ENCODE peak calls at places on chromosomes 7 and 10, in five cellular contexts. N is H1, B is GM12878, X is K562, L is HepG2. J is an unnamed sample.

GRCh38 chr10:89553064-89553734 is 17.8 kb upstream of the SLC16A12 start:
- DNase-seq in X (no peak), L (peak), B (no peak), N (no peak), J (peak)

GRCh38 chr10:7054915-7055314 is 355.9 kb downstream of the SFMBT2 start:
- DNase-seq in B (no peak), X (peak), N (no peak), L (no peak), J (peak)

GRCh38 chr10:75870039-75870645 is 438.7 kb downstream of the LRMDA start:
- DNase-seq in B (no peak), L (no peak), X (no peak), N (no peak), J (no peak)

GRCh38 chr10:8374334-8374733 is 319.8 kb downstream of the GATA3 start:
- DNase-seq in B (no peak), X (no peak), L (no peak), N (no peak), J (no peak)

GRCh38 chr7:80659120-80660055 is 20.9 kb downstream of the CD36 start:
- DNase-seq in X (peak), N (no peak), B (no peak), L (peak), J (peak)

GRCh38 chr10:102492983-102493382 is 9.5 kb downstream of the ACTR1A start:
- DNase-seq in B (no peak), N (no peak), L (no peak), X (no peak), J (no peak)

GRCh38 chr7:30252885-30253795 is 31.3 kb upstream of the ZNRF2 start:
- DNase-seq in B (no peak), L (no peak), X (peak), N (no peak), J (no peak)

GRCh38 chr7:148623586-148624282 is 33.2 kb downstream of the C7orf33 start:
- DNase-seq in L (no peak), N (no peak), B (no peak), X (no peak), J (no peak)

GRCh38 chr7:155377071-155377836 is 79.6 kb downstream of the INSIG1 start:
- DNase-seq in B (no peak), N (no peak), L (no peak), X (no peak), J (no peak)

GRCh38 chr7:28856656-28857055 is 101.5 kb downstream of the TRIL start:
- DNase-seq in L (no peak), B (no peak), N (no peak), X (no peak), J (no peak)

GRCh38 chr7:18952846-18953245 is 164.6 kb downstream of the TWIST1 start:
- DNase-seq in B (no peak), X (no peak), N (no peak), L (no peak), J (no peak)

GRCh38 chr10:132480356-132480755 is 57.2 kb upstream of the INPP5A start:
- DNase-seq in L (no peak), B (no peak), X (no peak), N (no peak), J (no peak)

GRCh38 chr7:17690030-17690429 is 250.3 kb downstream of the SNX13 start:
- DNase-seq in L (no peak), X (peak), N (no peak), B (peak), J (no peak)

GRCh38 chr7:112898432-112899290 is 108.5 kb upstream of the TMEM168 start:
- DNase-seq in N (peak), L (peak), B (peak), X (peak), J (peak)

GRCh38 chr7:51082096-51082840 is 234.3 kb downstream of the COBL start:
- DNase-seq in B (no peak), N (no peak), X (no peak), L (no peak), J (no peak)

GRCh38 chr10:24603333-24603732 is 120.4 kb downstream of the ARHGAP21 start:
- DNase-seq in X (no peak), B (no peak), N (no peak), L (no peak), J (no peak)

GRCh38 chr7:114818501-114818900 is 103.4 kb upstream of the MDFIC start:
- DNase-seq in L (no peak), N (no peak), X (no peak), B (no peak), J (peak)

GRCh38 chr10:23530079-23530478 is 91.2 kb downstream of the OTUD1 start:
- DNase-seq in L (no peak), N (no peak), B (no peak), X (no peak), J (no peak)

GRCh38 chr7:143318661-143319060 is 2.8 kb downstream of the CLCN1 start:
- DNase-seq in B (no peak), N (no peak), L (peak), X (no peak), J (no peak)

GRCh38 chr10:52248697-52249306 is 65.3 kb upstream of the DKK1 start:
- DNase-seq in L (no peak), X (no peak), B (no peak), N (no peak), J (no peak)

GRCh38 chr10:27612615-27613014 is 108.5 kb downstream of the RAB18 start:
- DNase-seq in L (no peak), N (no peak), X (no peak), B (no peak), J (no peak)

GRCh38 chr10:27614776-27615175 is 110.7 kb downstream of the RAB18 start:
- DNase-seq in L (no peak), N (no peak), B (no peak), X (no peak), J (no peak)

GRCh38 chr10:27611861-27612450 is 107.9 kb downstream of the RAB18 start:
- DNase-seq in L (no peak), B (no peak), N (no peak), X (no peak), J (no peak)

GRCh38 chr10:27607591-27607990 is 103.5 kb downstream of the RAB18 start:
- DNase-seq in X (no peak), B (no peak), N (no peak), L (no peak), J (no peak)

GRCh38 chr10:27611209-27611608 is 107.1 kb downstream of the RAB18 start:
- DNase-seq in X (no peak), L (peak), B (no peak), N (no peak), J (no peak)
- TF ChIP-seq ZNF274 in X (no peak), L (no peak), B (no peak), N (no peak), J (no peak)

GRCh38 chr7:99616359-99617186 is at the start of gene ZSCAN25:
- DNase-seq in L (peak), B (peak), X (peak), N (peak), J (peak)

GRCh38 chr7:99621271-99621670 is 4.5 kb downstream of the ZSCAN25 start:
- DNase-seq in N (no peak), X (no peak), B (no peak), L (no peak), J (no peak)

GRCh38 chr7:99617187-99617781 is 538 bp downstream of the ZSCAN25 start:
- DNase-seq in B (no peak), N (no peak), L (no peak), X (peak), J (no peak)

GRCh38 chr7:99619571-99620130 is 2.9 kb downstream of the ZSCAN25 start:
- DNase-seq in B (no peak), X (no peak), N (peak), L (no peak), J (no peak)

DNA sequence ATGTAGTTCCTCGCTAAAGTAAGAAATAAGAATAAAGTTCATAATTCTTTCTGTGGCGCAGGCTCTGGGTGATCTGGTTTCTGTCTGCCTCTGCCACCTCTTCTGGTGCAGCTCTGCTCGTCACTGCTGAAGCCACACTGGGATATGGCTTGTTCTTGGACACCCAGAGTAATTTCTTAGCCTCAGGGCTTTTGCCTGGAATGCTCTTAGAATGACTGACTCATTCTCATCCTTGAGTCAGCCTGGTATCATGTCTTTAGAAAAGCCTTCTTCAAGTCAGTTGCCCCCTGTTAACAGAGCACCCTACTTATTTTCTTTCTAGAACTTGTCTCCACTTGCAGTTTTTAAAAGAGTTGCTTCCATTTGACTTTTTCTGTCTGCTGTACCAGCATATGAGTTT is 2.0 kb downstream of the ZSCAN25 start:
- DNase-seq in N (no peak), L (no peak), B (no peak), X (no peak), J (no peak)
- TF ChIP-seq SRF in N (no peak), L (no peak), B (no peak), X (no peak), J (no peak)

GRCh38 chr10:87094373-87095240 is at the start of the genes GLUD1 and SHLD2:
- DNase-seq in X (peak), L (peak), B (peak), N (peak), J (peak)
- TF ChIP-seq POLR2A in X (peak), L (peak), B (peak), N (peak), J (peak)

DNA sequence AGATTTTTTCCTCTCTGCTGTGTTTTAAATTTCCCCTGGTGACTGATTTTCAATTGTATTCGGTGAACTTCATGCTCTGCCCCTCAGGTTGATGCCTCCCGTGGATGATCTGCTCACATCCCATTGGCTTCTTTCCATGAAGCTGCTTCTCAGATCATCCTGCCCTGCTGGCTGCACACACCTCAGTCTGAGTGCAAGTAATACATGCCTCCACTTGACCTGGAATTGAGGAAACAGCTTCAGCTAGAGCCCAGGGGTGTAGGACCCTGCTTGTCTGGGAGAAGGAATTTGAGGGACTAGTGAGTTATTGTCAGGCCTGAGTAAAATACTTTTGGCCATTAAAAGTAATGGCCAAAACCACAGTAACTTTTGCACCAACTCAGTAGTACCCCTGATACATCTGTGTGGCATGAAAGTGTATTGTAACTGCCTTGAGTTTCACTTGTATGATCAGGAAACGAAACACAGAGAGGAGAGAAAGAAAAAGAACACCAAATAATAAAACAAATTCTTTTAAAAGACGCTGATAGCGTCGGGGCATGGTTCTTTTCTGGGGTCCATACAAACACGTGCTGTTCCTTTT is 49.4 kb downstream of the SPAM1 start:
- DNase-seq in B (no peak), X (no peak), N (no peak), L (no peak), J (no peak)
- TF ChIP-seq ZNF274 in B (no peak), X (no peak), N (no peak), L (no peak), J (no peak)